ENCODE peak calls at places on chromosomes 16 and 17, in seven cellular contexts. One of them, this sample, is unnamed.

GRCh38 chr17:63476494-63476856 is 386 bp upstream of the ACE start:
- DNase-seq in body of pancreas: no peak
- DNase-seq in stomach: no peak
- DNase-seq in activated T-helper 1 cell treated with Interleukin-2 at 50 U/mL for 16 hours: no peak
- DNase-seq in Jurkat, Clone E6-1: no peak
- DNase-seq in endothelial cell: peak; percentile 51
- DNase-seq in AG09319: no peak
- DNase-seq in this sample: no peak

GRCh38 chr16:87897563-87898505 is 28.5 kb upstream of the SLC7A5 start:
- DNase-seq in body of pancreas: no peak
- DNase-seq in stomach: no peak
- DNase-seq in activated T-helper 1 cell treated with Interleukin-2 at 50 U/mL for 16 hours: peak; percentile 33
- DNase-seq in Jurkat, Clone E6-1: peak; percentile 99
- DNase-seq in endothelial cell: no peak
- DNase-seq in AG09319: no peak
- DNase-seq in this sample: no peak

GRCh38 chr17:48608921-48609505 is 1.8 kb downstream of the HOXB7 start:
- DNase-seq in body of pancreas: no peak
- DNase-seq in stomach: no peak
- DNase-seq in activated T-helper 1 cell treated with Interleukin-2 at 50 U/mL for 16 hours: no peak
- DNase-seq in Jurkat, Clone E6-1: no peak
- DNase-seq in endothelial cell: no peak
- DNase-seq in AG09319: no peak
- DNase-seq in this sample: no peak

GRCh38 chr17:79038545-79039135 is 14.7 kb downstream of the C1QTNF1 start:
- DNase-seq in body of pancreas: no peak
- DNase-seq in stomach: no peak
- DNase-seq in activated T-helper 1 cell treated with Interleukin-2 at 50 U/mL for 16 hours: no peak
- DNase-seq in Jurkat, Clone E6-1: no peak
- DNase-seq in endothelial cell: no peak
- DNase-seq in AG09319: peak; percentile 90
- DNase-seq in this sample: no peak

GRCh38 chr17:57875109-57876022 is 25.5 kb upstream of the MRPS23 start:
- DNase-seq in body of pancreas: peak; percentile 90
- DNase-seq in stomach: peak; percentile 71
- DNase-seq in activated T-helper 1 cell treated with Interleukin-2 at 50 U/mL for 16 hours: no peak
- DNase-seq in Jurkat, Clone E6-1: peak; percentile 70
- DNase-seq in endothelial cell: peak; percentile 79
- DNase-seq in AG09319: peak; percentile 96
- DNase-seq in this sample: peak; percentile 64

GRCh38 chr17:21289902-21290571 is 5.5 kb downstream of the MAP2K3 start:
- DNase-seq in body of pancreas: peak; percentile 80
- DNase-seq in stomach: no peak
- DNase-seq in activated T-helper 1 cell treated with Interleukin-2 at 50 U/mL for 16 hours: no peak
- DNase-seq in Jurkat, Clone E6-1: no peak
- DNase-seq in endothelial cell: no peak
- DNase-seq in AG09319: no peak
- DNase-seq in this sample: no peak

GRCh38 chr17:36851230-36851629 is 86.0 kb upstream of the LHX1 start:
- DNase-seq in body of pancreas: no peak
- DNase-seq in stomach: no peak
- DNase-seq in activated T-helper 1 cell treated with Interleukin-2 at 50 U/mL for 16 hours: no peak
- DNase-seq in Jurkat, Clone E6-1: no peak
- DNase-seq in endothelial cell: no peak
- DNase-seq in AG09319: no peak
- DNase-seq in this sample: no peak

GRCh38 chr17:73592531-73592961 is 51.7 kb downstream of the SDK2 start:
- DNase-seq in body of pancreas: no peak
- DNase-seq in stomach: no peak
- DNase-seq in activated T-helper 1 cell treated with Interleukin-2 at 50 U/mL for 16 hours: peak; percentile 9
- DNase-seq in Jurkat, Clone E6-1: no peak
- DNase-seq in endothelial cell: no peak
- DNase-seq in AG09319: no peak
- DNase-seq in this sample: no peak

GRCh38 chr17:77963441-77963840 is 4.9 kb downstream of the TNRC6C start:
- DNase-seq in body of pancreas: peak; percentile 31
- DNase-seq in stomach: no peak
- DNase-seq in activated T-helper 1 cell treated with Interleukin-2 at 50 U/mL for 16 hours: peak; percentile 19
- DNase-seq in Jurkat, Clone E6-1: peak; percentile 98
- DNase-seq in endothelial cell: no peak
- DNase-seq in AG09319: peak; percentile 48
- DNase-seq in this sample: no peak

GRCh38 chr16:30585400-30586191 is at the start of gene ZNF785:
- DNase-seq in body of pancreas: peak; percentile 98
- DNase-seq in stomach: peak; percentile 96
- DNase-seq in activated T-helper 1 cell treated with Interleukin-2 at 50 U/mL for 16 hours: peak; percentile 83
- DNase-seq in Jurkat, Clone E6-1: no peak
- DNase-seq in endothelial cell: peak; percentile 88
- DNase-seq in AG09319: peak; percentile 98
- DNase-seq in this sample: peak; percentile 92

GRCh38 chr17:78748730-78749317 is 33.2 kb downstream of the CYTH1 start:
- DNase-seq in body of pancreas: peak; percentile 29
- DNase-seq in stomach: peak; percentile 62
- DNase-seq in activated T-helper 1 cell treated with Interleukin-2 at 50 U/mL for 16 hours: peak; percentile 69
- DNase-seq in Jurkat, Clone E6-1: peak; percentile 95
- DNase-seq in endothelial cell: no peak
- DNase-seq in AG09319: peak; percentile 32
- DNase-seq in this sample: peak; percentile 76

GRCh38 chr17:12566281-12567002 is 99.2 kb upstream of the MYOCD start:
- DNase-seq in body of pancreas: no peak
- DNase-seq in stomach: no peak
- DNase-seq in activated T-helper 1 cell treated with Interleukin-2 at 50 U/mL for 16 hours: no peak
- DNase-seq in Jurkat, Clone E6-1: no peak
- DNase-seq in endothelial cell: no peak
- DNase-seq in AG09319: no peak
- DNase-seq in this sample: no peak

GRCh38 chr16:22098538-22099255 is 6.4 kb downstream of the VWA3A start:
- DNase-seq in body of pancreas: no peak
- DNase-seq in stomach: no peak
- DNase-seq in activated T-helper 1 cell treated with Interleukin-2 at 50 U/mL for 16 hours: no peak
- DNase-seq in Jurkat, Clone E6-1: peak; percentile 65
- DNase-seq in endothelial cell: no peak
- DNase-seq in AG09319: peak; percentile 10
- DNase-seq in this sample: no peak

This sample was measured in left colon.